ENCODE peak calls at places on chromosomes 1 and 21, in ten cellular contexts. E is endothelial cell; J is progenitor cell of endocrine pancreas; R is AG10803; Y is right lobe of liver; B is CD8-positive, alpha-beta T cell; A is brain microvascular endothelial cell; N is glutamatergic neuron; T is nephron progenitor cell; L is cardiac fibroblast. C is an unnamed sample.

GRCh38 chr1:62493656-62494055 is 56.8 kb downstream of the USP1 start:
- DNase-seq in E (no peak), J (no peak), R (no peak), Y (no peak), B (no peak), A (no peak), N (no peak), T (no peak), L (peak), C (no peak)

GRCh38 chr1:53732409-53732808 is 6.6 kb downstream of the GLIS1 start:
- DNase-seq in E (no peak), J (no peak), R (no peak), Y (no peak), B (no peak), A (no peak), N (no peak), T (no peak), L (peak), C (no peak)

GRCh38 chr1:23563003-23563402 is 3.7 kb upstream of the ID3 start:
- DNase-seq in E (no peak), J (no peak), R (no peak), Y (no peak), B (no peak), A (no peak), N (no peak), T (no peak), L (no peak), C (no peak)

GRCh38 chr1:54331091-54331772 is 75.0 kb downstream of the SSBP3 start:
- DNase-seq in E (no peak), J (no peak), R (peak), Y (no peak), B (no peak), A (no peak), N (no peak), T (no peak), L (no peak), C (no peak)

GRCh38 chr1:243474906-243475305 is 219.1 kb downstream of the SDCCAG8 start:
- DNase-seq in E (no peak), J (no peak), R (no peak), Y (no peak), B (no peak), A (no peak), N (no peak), T (no peak), L (no peak), C (no peak)

GRCh38 chr1:183648042-183648441 is 5.1 kb downstream of the APOBEC4 start:
- DNase-seq in E (no peak), J (no peak), R (no peak), Y (no peak), B (no peak), A (no peak), N (no peak), T (no peak), L (no peak), C (no peak)

GRCh38 chr1:53651356-53651755 is 87.6 kb downstream of the GLIS1 start:
- DNase-seq in E (no peak), J (no peak), R (no peak), Y (no peak), B (no peak), A (no peak), N (no peak), T (no peak), L (no peak), C (no peak)

GRCh38 chr21:44438531-44439210 is 16.6 kb upstream of the LRRC3 start:
- DNase-seq in E (no peak), J (no peak), R (no peak), Y (peak), B (no peak), A (no peak), N (no peak), T (no peak), L (no peak), C (no peak)

GRCh38 chr1:215710340-215710971 is 143.4 kb downstream of the KCTD3 start:
- DNase-seq in E (peak), J (no peak), R (peak), Y (no peak), B (no peak), A (peak), N (peak), T (peak), L (peak), C (no peak)

GRCh38 chr1:35220976-35221375 is 28.0 kb upstream of the SFPQ start:
- DNase-seq in E (peak), J (no peak), R (no peak), Y (no peak), B (peak), A (peak), N (no peak), T (no peak), L (peak), C (no peak)

GRCh38 chr1:210074904-210075303 is 136.9 kb downstream of the SYT14 start:
- DNase-seq in E (no peak), J (no peak), R (no peak), Y (no peak), B (no peak), A (no peak), N (peak), T (no peak), L (no peak), C (no peak)

GRCh38 chr1:15575549-15576150 is 9.2 kb downstream of the AGMAT start:
- DNase-seq in E (no peak), J (no peak), R (no peak), Y (no peak), B (no peak), A (no peak), N (no peak), T (no peak), L (no peak), C (no peak)

GRCh38 chr1:74835046-74835445 is 102.1 kb downstream of the TYW3 start:
- DNase-seq in E (no peak), J (no peak), R (no peak), Y (no peak), B (no peak), A (no peak), N (no peak), T (no peak), L (no peak), C (no peak)

GRCh38 chr1:59994302-59995198 is 68.0 kb upstream of the CYP2J2 start:
- DNase-seq in E (no peak), J (no peak), R (peak), Y (no peak), B (no peak), A (peak), N (no peak), T (no peak), L (peak), C (no peak)

GRCh38 chr1:9295884-9296283 is 3.2 kb downstream of the SPSB1 start:
- DNase-seq in E (no peak), J (no peak), R (no peak), Y (peak), B (no peak), A (no peak), N (no peak), T (no peak), L (no peak), C (no peak)

GRCh38 chr1:246930830-246931548 is 759 bp downstream of the AHCTF1 start:
- DNase-seq in E (peak), J (peak), R (peak), Y (peak), B (peak), A (peak), N (peak), T (peak), L (peak), C (peak)

GRCh38 chr1:241356519-241357365 is at the start of gene RGS7:
- DNase-seq in E (peak), J (peak), R (peak), Y (no peak), B (no peak), A (peak), N (peak), T (peak), L (peak), C (peak)

GRCh38 chr1:227066999-227067398 is 126.9 kb downstream of the COQ8A start:
- DNase-seq in E (no peak), J (no peak), R (no peak), Y (no peak), B (no peak), A (no peak), N (no peak), T (no peak), L (no peak), C (no peak)

GRCh38 chr1:88683516-88683847 is 591 bp upstream of the PKN2 start:
- DNase-seq in E (peak), J (peak), R (peak), Y (peak), B (peak), A (peak), N (peak), T (peak), L (no peak), C (peak)

GRCh38 chr1:1630965-1631792 is 794 bp upstream of the MMP23B start:
- DNase-seq in E (no peak), J (no peak), R (peak), Y (peak), B (peak), A (no peak), N (peak), T (peak), L (peak), C (no peak)

GRCh38 chr1:63817152-63817667 is 43.4 kb downstream of the ROR1 start:
- DNase-seq in E (no peak), J (no peak), R (no peak), Y (no peak), B (no peak), A (peak), N (no peak), T (no peak), L (peak), C (no peak)

GRCh38 chr1:164611754-164612642 is 53.0 kb downstream of the PBX1 start:
- DNase-seq in E (no peak), J (peak), R (peak), Y (no peak), B (no peak), A (peak), N (no peak), T (peak), L (peak), C (no peak)

GRCh38 chr1:62962794-62963776 is 179.2 kb downstream of the ATG4C start:
- DNase-seq in E (peak), J (peak), R (peak), Y (no peak), B (no peak), A (peak), N (peak), T (peak), L (peak), C (no peak)

GRCh38 chr1:30852026-30852425 is 56.5 kb downstream of the SDC3 start:
- DNase-seq in E (peak), J (no peak), R (peak), Y (peak), B (no peak), A (no peak), N (no peak), T (no peak), L (peak), C (no peak)

GRCh38 chr1:244865028-244865371 is 657 bp upstream of the HNRNPU start:
- DNase-seq in E (peak), J (no peak), R (no peak), Y (peak), B (peak), A (no peak), N (peak), T (peak), L (no peak), C (no peak)

GRCh38 chr1:19597463-19598309 is 46.4 kb upstream of the NBL1 start:
- DNase-seq in E (no peak), J (no peak), R (peak), Y (no peak), B (no peak), A (peak), N (no peak), T (no peak), L (peak), C (no peak)

GRCh38 chr1:9406111-9406510 is 113.4 kb downstream of the SPSB1 start:
- DNase-seq in E (no peak), J (no peak), R (no peak), Y (no peak), B (no peak), A (no peak), N (no peak), T (no peak), L (no peak), C (no peak)

GRCh38 chr21:32304998-32305397 is 6.3 kb downstream of the MRAP start:
- DNase-seq in E (no peak), J (no peak), R (no peak), Y (no peak), B (no peak), A (no peak), N (no peak), T (no peak), L (no peak), C (no peak)

GRCh38 chr1:100423832-100424337 is 71.6 kb downstream of the CDC14A start:
- DNase-seq in E (no peak), J (no peak), R (no peak), Y (no peak), B (peak), A (no peak), N (no peak), T (no peak), L (no peak), C (no peak)
- TF ChIP-seq CTCF in E (no peak), J (no peak), R (no peak), Y (no peak), B (no peak), A (peak), N (no peak), T (no peak), L (no peak), C (no peak)

GRCh38 chr1:69157046-69157756 is 410.5 kb upstream of the LRRC7 start:
- DNase-seq in E (no peak), J (no peak), R (no peak), Y (no peak), B (no peak), A (no peak), N (no peak), T (no peak), L (no peak), C (no peak)
- TF ChIP-seq CTCF in E (no peak), J (no peak), R (no peak), Y (no peak), B (no peak), A (no peak), N (no peak), T (no peak), L (no peak), C (no peak)

DNA sequence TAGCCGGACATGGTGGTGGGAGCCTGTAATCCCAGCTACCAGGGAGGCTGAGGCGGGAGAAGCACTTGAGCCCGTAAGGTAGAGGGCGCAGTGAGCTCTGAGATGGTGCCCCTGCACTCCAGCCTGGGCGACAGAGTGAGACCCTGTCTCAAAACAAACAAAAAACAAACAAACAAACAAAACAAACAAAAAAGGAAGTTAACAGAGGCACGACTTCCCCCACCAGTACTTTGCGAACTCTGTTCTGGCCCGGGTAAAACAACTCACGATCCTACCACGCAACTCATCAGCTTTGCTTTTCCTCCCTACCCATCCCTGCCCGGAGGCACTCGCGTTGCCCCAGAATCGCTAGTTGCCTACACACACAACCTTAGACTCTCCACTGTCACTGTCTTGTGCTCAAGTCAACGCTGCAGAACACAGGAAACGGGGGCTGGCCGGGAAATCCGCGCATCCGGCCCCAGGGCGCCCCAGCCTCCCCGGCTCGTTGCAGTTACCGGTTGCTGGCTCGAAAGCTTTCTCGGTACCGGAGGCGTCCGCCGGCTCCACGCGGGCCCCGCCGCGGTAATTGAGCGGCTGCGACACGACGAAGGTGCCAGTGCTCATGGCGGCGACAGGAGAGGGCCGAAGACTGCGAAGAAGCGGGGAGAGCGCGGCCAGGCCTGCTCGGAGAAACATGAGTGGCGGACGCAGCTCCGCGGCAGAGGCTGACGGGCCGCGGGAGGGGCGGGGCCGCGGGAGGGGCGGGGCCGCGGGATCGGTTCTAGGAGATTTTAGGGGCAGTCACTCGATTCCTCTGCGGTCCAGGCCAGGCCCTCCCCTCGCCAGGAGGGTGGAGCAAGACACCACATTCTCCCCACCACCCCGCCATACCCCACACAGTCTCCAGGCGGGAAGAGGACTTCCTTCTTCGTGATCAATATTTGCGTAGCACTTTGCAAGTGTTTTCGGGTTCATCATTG is at the start of gene ALDH9A1:
- DNase-seq in E (peak), J (peak), R (peak), Y (peak), B (peak), A (peak), N (peak), T (peak), L (peak), C (peak)
- TF ChIP-seq CTCF in E (no peak), J (peak), R (peak), Y (peak), B (no peak), A (peak), N (no peak), T (no peak), L (peak), C (no peak)

DNA sequence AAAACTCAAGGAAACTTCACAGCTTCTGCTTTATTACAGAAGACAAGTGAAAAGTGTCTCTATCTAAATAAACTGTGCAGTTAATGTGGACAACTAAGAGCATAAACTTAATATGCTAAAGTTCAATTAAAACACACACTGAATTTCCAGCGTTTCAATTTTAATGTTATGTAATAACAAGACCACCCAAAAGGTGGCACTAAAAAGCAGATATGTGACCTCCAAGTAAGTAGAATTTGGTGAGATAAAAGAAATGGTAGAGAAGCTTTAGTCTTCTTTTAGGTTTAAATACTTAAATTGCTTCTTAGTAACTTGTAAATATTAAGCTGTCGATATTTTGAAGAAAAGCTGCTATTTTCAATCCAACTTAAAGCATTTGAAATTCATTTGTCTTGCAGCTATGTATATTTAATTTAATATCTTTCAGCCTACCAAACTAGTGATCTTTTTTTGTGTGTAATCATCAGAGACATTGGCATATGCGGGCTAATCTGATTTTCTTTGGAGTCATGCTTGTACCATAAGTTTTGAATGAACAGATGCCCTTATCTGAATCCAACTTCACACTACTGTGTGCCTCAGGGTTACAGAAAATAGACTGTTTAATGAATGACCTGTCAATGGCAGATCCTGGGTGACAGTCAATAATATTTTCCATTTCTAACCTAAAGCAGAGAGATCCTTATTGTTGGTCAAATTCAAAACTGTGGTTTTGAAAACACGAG is 36.5 kb upstream of the ADAMTS1 start:
- DNase-seq in E (no peak), J (no peak), R (peak), Y (no peak), B (no peak), A (no peak), N (no peak), T (no peak), L (peak), C (no peak)
- TF ChIP-seq CTCF in E (peak), J (peak), R (peak), Y (peak), B (no peak), A (no peak), N (peak), T (peak), L (peak), C (no peak)

DNA sequence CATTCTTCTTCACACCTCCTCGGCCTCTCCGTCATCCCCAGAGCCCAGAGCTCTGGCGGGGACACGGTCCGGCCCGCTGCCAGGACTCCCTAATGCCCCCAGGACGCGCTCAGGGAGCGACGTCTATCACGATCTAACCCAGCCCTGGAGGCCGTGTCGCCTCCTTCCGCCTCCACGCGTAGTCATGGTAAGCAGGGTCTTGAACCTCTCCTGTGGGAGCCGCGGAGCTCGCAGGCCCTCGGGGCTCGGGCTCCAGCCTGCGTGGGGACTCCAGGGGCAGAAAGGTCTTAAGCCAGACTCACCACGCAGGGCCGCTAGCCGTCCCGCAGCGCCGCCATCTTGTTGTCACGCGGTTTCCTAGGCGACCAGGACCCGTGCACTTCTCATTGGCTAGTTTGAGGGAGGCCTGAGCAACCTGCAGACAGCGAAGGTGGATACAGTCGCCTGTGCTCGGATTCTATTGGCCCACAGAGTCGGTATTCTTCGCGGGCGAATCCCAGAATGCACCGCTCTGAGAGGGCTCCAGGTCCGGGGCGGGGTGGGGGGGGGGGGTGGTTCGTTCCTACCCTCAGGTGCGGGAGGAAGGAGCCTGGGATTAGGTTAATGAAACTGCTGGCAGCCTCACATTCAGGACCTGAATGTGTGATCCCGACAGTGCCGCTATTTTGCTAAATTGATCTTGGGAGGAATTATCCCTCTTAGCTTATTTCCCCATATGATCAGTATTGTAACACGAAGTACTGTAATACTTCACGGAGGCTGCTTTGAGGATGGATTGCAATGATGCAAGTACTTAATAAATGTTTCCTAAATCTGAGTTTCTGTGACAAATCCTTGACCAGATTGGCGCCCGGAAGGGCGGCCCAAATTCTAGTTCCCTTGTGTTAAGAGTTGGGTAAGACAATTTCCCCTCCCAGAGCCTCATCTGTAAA is at the start of gene UBXN11:
- DNase-seq in E (peak), J (peak), R (peak), Y (peak), B (peak), A (peak), N (peak), T (peak), L (peak), C (peak)
- TF ChIP-seq CTCF in E (no peak), J (no peak), R (no peak), Y (no peak), B (no peak), A (no peak), N (no peak), T (no peak), L (no peak), C (no peak)

GRCh38 chr1:68594851-68595250 is 98.0 kb upstream of the DEPDC1 start:
- DNase-seq in E (no peak), J (no peak), R (no peak), Y (no peak), B (no peak), A (no peak), N (no peak), T (no peak), L (no peak), C (no peak)

DNA sequence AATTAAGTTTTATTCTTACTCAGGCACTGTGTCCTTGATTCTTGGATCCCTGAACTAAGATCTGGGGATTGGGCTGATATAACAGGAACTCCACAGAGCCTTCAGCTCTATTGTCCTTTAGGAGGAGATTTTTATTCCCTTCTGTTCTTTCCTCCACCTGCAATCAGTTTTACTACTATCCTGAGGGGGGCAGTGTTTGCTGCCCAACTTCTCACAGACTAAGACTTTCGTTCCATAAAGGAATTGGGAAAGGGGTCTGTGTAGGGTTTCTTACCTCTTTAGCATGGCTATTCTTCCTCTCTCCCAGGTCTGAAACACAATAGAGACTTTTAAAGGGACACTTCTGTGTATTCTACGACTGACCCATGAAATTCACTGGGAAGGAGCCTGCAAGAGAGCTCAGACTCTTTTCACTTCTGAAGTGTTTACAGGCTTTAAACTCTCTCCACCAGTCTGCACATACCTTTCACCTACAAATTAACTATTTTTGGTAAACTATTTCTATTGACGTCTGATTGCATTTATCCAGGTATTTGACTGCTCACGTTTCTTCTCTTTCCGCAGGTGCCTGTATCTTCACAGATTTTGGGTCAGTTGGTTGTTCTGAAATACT is 103.3 kb upstream of the DEPDC1 start:
- DNase-seq in E (peak), J (no peak), R (peak), Y (no peak), B (no peak), A (no peak), N (no peak), T (no peak), L (peak), C (no peak)
- TF ChIP-seq CTCF in E (peak), J (peak), R (peak), Y (peak), B (no peak), A (peak), N (peak), T (peak), L (peak), C (no peak)